ENCODE peak calls at places on chromosomes 12 and 14, in five cellular contexts. B is neural progenitor cell, K is lung, I is gastrocnemius medialis, J is fibroblast of lung. U is an unnamed sample. For H3K27me3, the result is how much of the 10 kb centered on the place peaks cover.

GRCh38 chr12:113065126-113066007 is 8.8 kb downstream of the DTX1 start:
- DNase-seq in B (peak), K (no peak), I (no peak), J (no peak), U (no peak)

GRCh38 chr12:60168441-60168840 is 572.6 kb downstream of the SLC16A7 start:
- DNase-seq in B (no peak), K (no peak), I (no peak), J (no peak), U (no peak)

GRCh38 chr12:22318122-22318737 is 16.3 kb downstream of the ST8SIA1 start:
- DNase-seq in B (peak), K (no peak), I (no peak), J (peak), U (no peak)

GRCh38 chr14:100816950-100817901 is 8.7 kb upstream of the MEG3 start:
- DNase-seq in B (no peak), K (no peak), I (no peak), J (no peak), U (no peak)

GRCh38 chr12:129304532-129304931 is 451.3 kb downstream of the GLT1D1 start:
- DNase-seq in B (no peak), K (peak), I (no peak), J (peak), U (no peak)

GRCh38 chr12:93689076-93689834 is 12.1 kb downstream of the CRADD start:
- DNase-seq in B (no peak), K (no peak), I (no peak), J (no peak), U (no peak)

GRCh38 chr14:25150934-25151790 is 101.2 kb upstream of the STXBP6 start:
- DNase-seq in B (peak), K (no peak), I (no peak), J (peak), U (no peak)

GRCh38 chr14:100620437-100621100 is 33.4 kb upstream of the BEGAIN start:
- DNase-seq in B (no peak), K (no peak), I (no peak), J (no peak), U (no peak)

GRCh38 chr12:112998997-112999767 is 20.9 kb downstream of the OAS2 start:
- DNase-seq in B (no peak), K (no peak), I (no peak), J (no peak), U (no peak)

GRCh38 chr12:131041968-131042847 is 88.5 kb downstream of the ADGRD1 start:
- DNase-seq in B (no peak), K (no peak), I (no peak), J (no peak), U (no peak)

GRCh38 chr12:113676547-113676946 is 204.9 kb upstream of the LHX5 start:
- DNase-seq in B (no peak), K (no peak), I (no peak), J (no peak), U (no peak)

GRCh38 chr12:70644836-70645235 is 7.6 kb upstream of the PTPRB start:
- DNase-seq in B (no peak), K (no peak), I (no peak), J (no peak), U (no peak)

GRCh38 chr14:68042591-68043210 is 223.1 kb downstream of the RAD51B start:
- DNase-seq in B (peak), K (no peak), I (no peak), J (peak), U (no peak)

GRCh38 chr12:53355121-53355520 is 19.0 kb upstream of the SP7 start:
- DNase-seq in B (no peak), K (no peak), I (no peak), J (no peak), U (no peak)

GRCh38 chr12:967641-968040 is 18.1 kb upstream of the RAD52 start:
- DNase-seq in B (no peak), K (no peak), I (no peak), J (no peak), U (no peak)

GRCh38 chr12:132429122-132429931 is 60.6 kb upstream of the FBRSL1 start:
- DNase-seq in B (peak), K (no peak), I (no peak), J (no peak), U (no peak)

GRCh38 chr12:132426349-132427176 is 63.4 kb upstream of the FBRSL1 start:
- DNase-seq in B (no peak), K (no peak), I (no peak), J (no peak), U (no peak)

GRCh38 chr12:132428872-132429121 is 61.2 kb upstream of the FBRSL1 start:
- DNase-seq in B (no peak), K (no peak), I (no peak), J (no peak), U (no peak)

GRCh38 chr12:132427999-132428871 is 61.7 kb upstream of the FBRSL1 start:
- DNase-seq in B (peak), K (no peak), I (no peak), J (no peak), U (no peak)

GRCh38 chr12:132427177-132427725 is 62.7 kb upstream of the FBRSL1 start:
- DNase-seq in B (no peak), K (no peak), I (no peak), J (no peak), U (no peak)
- H3K27ac ChIP-seq in B (no peak), K (no peak), I (no peak), J (no peak), U (no peak)

GRCh38 chr12:39736406-39736805 is 116.8 kb upstream of the ABCD2 start:
- DNase-seq in B (no peak), K (no peak), I (no peak), J (no peak), U (no peak)
- H3K27me3 ChIP-seq in B (under half), K (under half), I (under half), J (under half), U (under half)

DNA sequence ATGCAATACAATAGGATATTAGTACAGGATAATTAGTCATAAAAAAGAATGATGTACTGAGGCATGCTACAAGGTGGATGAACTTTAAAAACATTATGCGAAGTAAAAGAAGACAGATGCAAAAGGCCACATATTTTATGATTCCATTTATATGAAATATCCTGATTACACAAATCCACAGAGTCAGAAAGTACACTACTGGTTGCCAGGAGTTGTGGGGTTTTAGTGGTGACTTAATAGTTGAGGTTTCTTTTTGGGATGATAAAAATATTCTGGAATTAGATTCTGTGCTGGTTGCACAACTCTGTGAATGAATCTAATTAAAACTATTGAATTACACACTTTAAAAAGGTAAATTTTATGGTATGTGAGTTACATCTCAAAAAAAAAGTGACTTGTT is 12.5 kb downstream of the TRIM9 start:
- DNase-seq in B (no peak), K (no peak), I (no peak), J (peak), U (no peak)
- H3K27ac ChIP-seq in B (no peak), K (peak), I (no peak), J (no peak), U (no peak)

GRCh38 chr12:49340971-49341776 is 4.2 kb upstream of the C1QL4 start:
- DNase-seq in B (peak), K (no peak), I (no peak), J (no peak), U (no peak)
- H3K27me3 ChIP-seq in B (half or more), K (under half), I (half or more), J (half or more), U (under half)

GRCh38 chr14:102231476-102232347 is 73.3 kb downstream of the MOK start:
- DNase-seq in B (peak), K (no peak), I (no peak), J (no peak), U (no peak)

GRCh38 chr14:102234331-102235264 is 70.4 kb downstream of the MOK start:
- DNase-seq in B (no peak), K (no peak), I (no peak), J (peak), U (no peak)

GRCh38 chr14:102233081-102233480 is 71.9 kb downstream of the MOK start:
- DNase-seq in B (no peak), K (no peak), I (no peak), J (no peak), U (no peak)

GRCh38 chr14:102230481-102231210 is 74.3 kb downstream of the MOK start:
- DNase-seq in B (no peak), K (no peak), I (no peak), J (no peak), U (no peak)

DNA sequence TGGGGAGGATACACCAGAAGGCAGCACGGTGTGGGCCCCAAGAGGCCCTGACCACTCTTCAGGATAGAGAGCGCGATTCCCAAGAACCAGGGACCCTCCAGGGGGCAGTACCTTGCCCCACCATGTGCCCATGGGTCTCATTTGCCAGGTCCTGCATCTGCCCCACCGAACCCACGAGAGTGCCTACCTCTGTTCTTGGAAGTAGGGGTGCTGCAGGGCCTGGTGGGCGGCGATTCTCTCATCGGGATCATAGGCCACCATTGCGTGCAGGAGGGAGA is 72.7 kb downstream of the MOK start:
- DNase-seq in B (no peak), K (no peak), I (no peak), J (no peak), U (no peak)
- H3K27ac ChIP-seq in B (no peak), K (no peak), I (no peak), J (no peak), U (no peak)

GRCh38 chr14:97306785-97307246 is 509.6 kb downstream of the VRK1 start:
- DNase-seq in B (no peak), K (no peak), I (no peak), J (peak), U (no peak)
- H3K27me3 ChIP-seq in B (under half), K (under half), I (under half), J (under half), U (under half)

GRCh38 chr12:124569375-124570148 is 2.1 kb upstream of the NCOR2 start:
- DNase-seq in B (no peak), K (no peak), I (no peak), J (no peak), U (no peak)
- H3K27ac ChIP-seq in B (no peak), K (no peak), I (peak), J (no peak), U (peak)